ENCODE peak calls at places on chromosomes 2 and 18, in eight cellular contexts. M is body of pancreas, F is gastrocnemius medialis, U is transverse colon, K is ovary, V is esophagus squamous epithelium, O is A549, A is tibial nerve. S is an unnamed sample.

GRCh38 chr2:2057125-2057721 is 273.9 kb downstream of the MYT1L start:
- DNase-seq in M (peak; percentile 39), F (peak; percentile 61), U (peak; percentile 16), K (peak; percentile 38), V (peak; percentile 25), O (no peak), A (peak; percentile 19), S (peak; percentile 9)

GRCh38 chr2:240383099-240383758 is 52.2 kb upstream of the GPC1 start:
- DNase-seq in M (no peak), F (no peak), U (no peak), K (peak; percentile 34), V (no peak), O (no peak), A (no peak), S (no peak)

GRCh38 chr18:12308386-12309100 is 502 bp downstream of the TUBB6 start:
- DNase-seq in M (peak; percentile 79), F (peak; percentile 65), U (peak; percentile 75), K (peak; percentile 94), V (peak; percentile 21), O (peak; percentile 43), A (peak; percentile 73), S (peak; percentile 89)

GRCh38 chr2:119218478-119219064 is 5.1 kb upstream of the STEAP3 start:
- DNase-seq in M (peak; percentile 82), F (peak; percentile 76), U (no peak), K (peak; percentile 63), V (no peak), O (no peak), A (no peak), S (peak; percentile 89)

GRCh38 chr18:3347286-3347803 is 85.4 kb downstream of the MYL12B start:
- DNase-seq in M (no peak), F (no peak), U (no peak), K (no peak), V (no peak), O (no peak), A (no peak), S (no peak)

GRCh38 chr2:161116463-161116960 is 43.7 kb upstream of the TANK start:
- DNase-seq in M (no peak), F (no peak), U (no peak), K (no peak), V (no peak), O (no peak), A (no peak), S (no peak)

GRCh38 chr2:1721706-1722483 is 22.4 kb downstream of the PXDN start:
- DNase-seq in M (no peak), F (no peak), U (no peak), K (no peak), V (no peak), O (no peak), A (no peak), S (no peak)

GRCh38 chr2:199738723-199739412 is 112.1 kb downstream of the FTCDNL1 start:
- DNase-seq in M (no peak), F (no peak), U (no peak), K (no peak), V (no peak), O (no peak), A (no peak), S (no peak)

GRCh38 chr2:175620035-175620434 is 382.0 kb downstream of the LNPK start:
- DNase-seq in M (no peak), F (no peak), U (no peak), K (no peak), V (no peak), O (no peak), A (no peak), S (no peak)

GRCh38 chr2:230660294-230661060 is 52.2 kb upstream of the CAB39 start:
- DNase-seq in M (peak; percentile 23), F (peak; percentile 88), U (peak; percentile 79), K (no peak), V (peak; percentile 15), O (no peak), A (peak; percentile 24), S (peak; percentile 43)

GRCh38 chr2:196431957-196432356 is 207.6 kb upstream of the CCDC150 start:
- DNase-seq in M (no peak), F (no peak), U (no peak), K (no peak), V (no peak), O (peak; percentile 20), A (no peak), S (no peak)

GRCh38 chr2:235330775-235331438 is 162.9 kb upstream of the AGAP1 start:
- DNase-seq in M (no peak), F (no peak), U (no peak), K (no peak), V (no peak), O (peak; percentile 76), A (no peak), S (no peak)

GRCh38 chr2:102696463-102696862 is 65.4 kb upstream of the TMEM182 start:
- DNase-seq in M (no peak), F (no peak), U (no peak), K (no peak), V (no peak), O (no peak), A (no peak), S (no peak)

GRCh38 chr2:28325567-28326468 is 66.8 kb upstream of the FOSL2 start:
- DNase-seq in M (no peak), F (no peak), U (no peak), K (no peak), V (no peak), O (no peak), A (no peak), S (no peak)

GRCh38 chr2:223549215-223549614 is 52.9 kb downstream of the SCG2 start:
- DNase-seq in M (no peak), F (no peak), U (no peak), K (no peak), V (no peak), O (peak; percentile 49), A (no peak), S (no peak)

GRCh38 chr2:118721817-118722551 is 125.5 kb downstream of the EN1 start:
- DNase-seq in M (no peak), F (no peak), U (no peak), K (no peak), V (no peak), O (no peak), A (no peak), S (no peak)

GRCh38 chr2:9809064-9809356 is 34.3 kb upstream of the TAF1B start:
- DNase-seq in M (peak; percentile 60), F (no peak), U (peak; percentile 56), K (peak; percentile 19), V (no peak), O (no peak), A (no peak), S (no peak)

DNA sequence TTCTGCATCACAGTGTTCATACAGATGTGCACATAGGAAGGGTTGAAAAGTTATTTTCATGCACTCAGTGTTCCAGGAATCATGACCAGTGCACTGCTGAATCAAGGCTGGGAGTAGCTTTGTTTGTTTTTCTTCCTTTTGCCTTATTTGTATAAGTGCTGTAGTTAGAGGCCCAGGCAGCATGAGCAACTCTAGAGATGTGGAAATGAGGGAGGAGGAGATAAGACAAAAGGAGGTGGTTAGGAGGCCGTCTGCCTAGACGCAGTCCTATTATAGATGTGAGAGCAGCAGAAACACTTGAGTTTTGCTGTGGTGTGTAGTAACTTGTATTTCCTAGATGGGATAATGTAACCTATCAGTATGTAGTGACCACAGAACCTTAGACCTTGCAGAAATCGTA is 264.3 kb upstream of the RASGRP3 start:
- DNase-seq in M (no peak), F (no peak), U (no peak), K (no peak), V (no peak), O (peak; percentile 46), A (no peak), S (peak; percentile 73)
- TF ChIP-seq POLR2A in M (no peak), F (no peak), U (no peak), K (no peak), V (no peak), O (no peak), A (no peak), S (no peak)

DNA sequence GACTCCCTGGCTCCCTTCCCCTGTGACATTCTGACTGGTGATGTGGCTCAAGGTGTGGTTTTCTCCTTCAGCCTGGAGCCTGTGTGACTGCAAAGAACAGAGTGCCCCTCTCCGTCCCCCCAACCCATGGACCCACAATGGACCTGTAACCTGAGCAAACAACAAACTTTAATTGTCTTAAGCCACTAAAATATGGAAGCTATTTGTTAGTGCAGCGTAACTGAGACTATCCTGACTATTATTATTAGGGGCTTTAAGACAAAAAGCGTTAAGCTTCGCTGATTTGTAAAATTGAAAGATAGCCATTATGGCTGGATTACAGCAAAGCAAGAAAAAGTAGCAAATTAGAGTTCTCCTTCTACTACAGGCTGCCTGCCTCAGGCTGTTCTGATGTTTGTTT is 426.9 kb downstream of the STK39 start:
- DNase-seq in M (no peak), F (no peak), U (no peak), K (no peak), V (no peak), O (no peak), A (no peak), S (no peak)
- TF ChIP-seq POLR2A in M (no peak), F (no peak), U (no peak), K (no peak), V (no peak), O (no peak), A (no peak), S (no peak)

DNA sequence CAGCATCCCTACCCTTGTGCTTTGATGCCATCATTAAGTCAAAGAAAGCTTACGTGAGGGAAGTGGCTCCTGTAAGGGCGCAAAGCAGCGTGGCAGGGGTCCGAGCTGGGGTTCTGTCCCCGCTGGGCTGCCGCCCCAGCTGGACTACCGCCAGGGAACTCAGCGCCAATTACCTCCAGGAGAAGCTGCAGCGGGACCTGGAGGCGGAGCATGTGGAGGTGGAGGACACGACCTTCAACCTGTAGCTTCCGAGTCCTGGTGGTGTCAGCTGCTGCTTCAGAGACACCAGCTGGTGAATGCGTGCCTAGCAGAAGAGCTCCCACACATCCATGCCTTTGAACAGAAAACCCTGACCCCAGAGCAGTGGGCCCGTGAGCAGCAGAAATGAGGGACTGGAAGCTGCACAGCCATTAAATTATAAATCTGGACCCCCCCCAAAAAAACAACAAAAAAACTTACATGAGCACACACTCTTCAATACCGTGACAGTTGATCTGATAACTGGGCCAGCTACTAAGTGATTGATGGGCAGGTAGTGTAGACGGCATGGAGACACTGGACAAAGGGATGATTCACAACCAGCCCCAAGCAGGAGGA is 20.1 kb upstream of the YES1 start:
- DNase-seq in M (peak; percentile 18), F (no peak), U (peak; percentile 65), K (peak; percentile 52), V (no peak), O (no peak), A (no peak), S (peak; percentile 37)
- TF ChIP-seq POLR2A in M (no peak), F (no peak), U (no peak), K (no peak), V (no peak), O (no peak), A (no peak), S (no peak)

DNA sequence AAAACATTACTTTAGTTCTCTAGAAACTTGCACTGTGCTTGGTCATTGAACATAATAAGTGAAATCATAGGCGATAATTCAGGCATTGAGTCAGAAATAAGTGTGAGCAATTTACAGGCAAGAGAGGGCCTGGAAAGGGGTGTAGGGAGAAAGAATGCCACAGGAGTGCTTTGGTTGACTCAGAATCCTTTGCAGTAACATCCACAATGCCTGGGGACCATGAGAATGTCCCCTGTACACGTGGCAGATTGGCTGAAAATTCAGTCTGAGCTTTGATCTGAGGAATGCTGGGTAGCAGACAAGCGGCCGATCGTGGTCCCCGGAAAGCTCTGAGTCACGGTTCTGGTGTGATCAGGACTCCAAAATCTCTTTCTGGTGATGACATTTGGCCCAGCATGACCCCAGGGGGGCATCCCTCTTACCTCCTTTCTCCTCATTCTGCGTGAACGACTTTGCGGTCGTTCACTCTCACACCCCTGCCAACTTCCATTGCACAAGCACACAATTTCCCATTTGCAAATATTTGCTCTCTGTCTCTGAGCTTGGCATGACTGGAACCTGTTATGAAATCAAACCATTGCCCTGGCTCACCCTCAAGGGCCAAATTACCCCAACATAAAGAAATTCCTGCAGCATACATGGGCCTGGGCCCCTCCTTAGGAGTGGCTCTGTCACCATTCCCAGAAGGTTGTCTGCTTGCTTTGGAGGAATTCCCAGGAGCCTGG is 305.0 kb upstream of the EPAS1 start:
- DNase-seq in M (peak; percentile 80), F (peak; percentile 68), U (peak; percentile 77), K (no peak), V (no peak), O (peak; percentile 88), A (no peak), S (no peak)
- TF ChIP-seq POLR2A in M (no peak), F (no peak), U (no peak), K (no peak), V (no peak), O (no peak), A (no peak), S (no peak)

S was measured in erythroblast.